ENCODE peak calls at places on chromosomes 16 and 17, in four cellular contexts. E, H, U and Z are unnamed samples.

GRCh38 chr17:4476512-4477070 is 22.1 kb upstream of the SPNS2 start:
- DNase-seq in E (no peak), H (no peak), U (no peak), Z (no peak)

GRCh38 chr17:68456529-68457167 is 648 bp downstream of the WIPI1 start:
- DNase-seq in E (peak), H (peak), U (no peak), Z (peak)

GRCh38 chr16:57284206-57284951 is at the start of gene PLLP:
- DNase-seq in E (peak), H (peak), U (peak), Z (peak)

GRCh38 chr16:30445408-30446202 is at the start of gene SEPHS2:
- DNase-seq in E (peak), H (peak), U (peak), Z (peak)

GRCh38 chr17:7327501-7327900 is 1.6 kb downstream of the NEURL4 start:
- DNase-seq in E (no peak), H (no peak), U (no peak), Z (no peak)

GRCh38 chr17:77634710-77635109 is 323.8 kb upstream of the TNRC6C start:
- DNase-seq in E (no peak), H (no peak), U (no peak), Z (no peak)

GRCh38 chr16:57061084-57061905 is 31.1 kb upstream of the CPNE2 start:
- DNase-seq in E (no peak), H (peak), U (no peak), Z (no peak)

GRCh38 chr17:42632949-42633444 is 23.5 kb downstream of the TUBG1 start:
- DNase-seq in E (no peak), H (no peak), U (peak), Z (no peak)

GRCh38 chr17:10790491-10791401 is 13.2 kb downstream of the TMEM238L start:
- DNase-seq in E (no peak), H (no peak), U (peak), Z (no peak)

GRCh38 chr16:3610698-3611144 is 685 bp downstream of the SLX4 start:
- DNase-seq in E (no peak), H (no peak), U (no peak), Z (no peak)

GRCh38 chr16:924806-925205 is 46.0 kb downstream of the LMF1 start:
- DNase-seq in E (no peak), H (no peak), U (no peak), Z (no peak)

GRCh38 chr17:68656666-68657065 is 55.5 kb upstream of the FAM20A start:
- DNase-seq in E (no peak), H (no peak), U (no peak), Z (no peak)

GRCh38 chr17:21573961-21574610 is 118.2 kb upstream of the KCNJ18 start:
- DNase-seq in E (no peak), H (peak), U (no peak), Z (no peak)

GRCh38 chr16:84518804-84519341 is 14.4 kb upstream of the MEAK7 start:
- DNase-seq in E (no peak), H (no peak), U (no peak), Z (no peak)

GRCh38 chr16:84519855-84520254 is 15.4 kb upstream of the MEAK7 start:
- DNase-seq in E (no peak), H (no peak), U (no peak), Z (no peak)

GRCh38 chr16:84514295-84514873 is 9.9 kb upstream of the MEAK7 start:
- DNase-seq in E (no peak), H (no peak), U (no peak), Z (no peak)

GRCh38 chr16:84514874-84515835 is 10.7 kb upstream of the MEAK7 start:
- DNase-seq in E (no peak), H (no peak), U (no peak), Z (no peak)

GRCh38 chr16:84517366-84517765 is 12.9 kb upstream of the MEAK7 start:
- DNase-seq in E (no peak), H (no peak), U (no peak), Z (no peak)
- TF ChIP-seq TEAD4 in E (no peak), H (no peak), U (no peak), Z (no peak)

DNA sequence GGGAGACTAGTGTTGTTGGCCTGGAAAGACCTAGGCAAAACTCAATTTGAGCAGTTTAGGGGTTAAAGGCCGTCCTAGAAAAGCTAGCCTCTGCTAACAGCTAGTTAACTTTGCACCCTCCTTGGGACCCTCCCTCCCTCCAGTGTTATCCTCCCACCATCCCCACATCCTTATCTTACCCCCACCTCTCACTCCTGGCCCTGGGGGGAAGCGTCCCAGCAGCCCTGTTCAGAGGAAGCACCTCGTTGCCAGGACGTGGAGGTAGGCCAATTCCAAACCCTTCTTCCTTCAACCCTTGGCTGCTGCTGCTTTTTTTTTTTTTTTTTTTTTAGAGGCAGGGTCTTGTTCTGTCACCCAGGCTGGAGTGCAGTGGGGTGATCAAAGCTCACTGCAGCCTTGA is 56.1 kb downstream of the ARHGAP27 start:
- DNase-seq in E (no peak), H (no peak), U (no peak), Z (no peak)
- TF ChIP-seq MAX in E (no peak), H (no peak), U (no peak), Z (no peak)

GRCh38 chr16:70749006-70749678 is 51.8 kb downstream of the VAC14 start:
- DNase-seq in E (no peak), H (no peak), U (no peak), Z (no peak)

GRCh38 chr16:70745536-70746025 is 55.4 kb downstream of the VAC14 start:
- DNase-seq in E (no peak), H (no peak), U (no peak), Z (no peak)

GRCh38 chr16:70746040-70746707 is 54.8 kb downstream of the VAC14 start:
- DNase-seq in E (no peak), H (peak), U (peak), Z (no peak)

GRCh38 chr16:70747703-70748631 is 53.0 kb downstream of the VAC14 start:
- DNase-seq in E (no peak), H (no peak), U (peak), Z (no peak)

DNA sequence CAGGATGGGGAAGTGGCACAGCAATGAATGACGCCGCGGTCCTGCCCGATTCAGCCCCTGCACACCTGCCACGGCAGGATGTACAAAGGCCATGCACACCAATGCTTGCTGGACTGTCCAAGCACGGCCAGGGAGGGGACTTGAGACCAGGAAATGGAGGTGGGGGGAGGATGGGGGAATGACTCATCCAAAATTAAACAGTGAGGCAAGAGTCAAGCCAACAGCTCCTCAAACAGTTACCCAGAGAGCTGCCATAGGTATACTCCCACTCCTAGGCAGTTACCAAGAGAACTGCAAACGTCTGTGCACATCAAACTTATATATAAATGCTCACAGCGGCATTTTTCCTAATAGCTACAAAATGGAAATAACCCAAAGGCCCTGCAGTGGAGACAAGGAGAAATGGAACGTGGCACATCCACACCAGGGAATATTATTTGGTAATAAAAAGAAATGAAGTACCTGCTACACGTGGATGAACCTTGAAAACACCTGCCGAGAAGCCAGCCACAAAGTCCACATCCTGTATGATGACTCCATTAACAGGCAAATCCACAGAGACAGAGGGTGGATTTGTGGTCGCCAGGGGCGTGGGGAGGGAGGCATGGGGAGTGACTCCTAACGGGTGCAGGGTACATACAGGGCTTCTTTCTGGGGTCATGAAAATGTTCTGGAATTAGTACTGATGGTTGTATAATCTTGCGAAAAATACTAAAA is 54.1 kb downstream of the VAC14 start:
- DNase-seq in E (no peak), H (no peak), U (peak), Z (no peak)
- TF ChIP-seq TEAD4 in E (no peak), H (no peak), U (no peak), Z (no peak)

GRCh38 chr16:6926762-6927161 is 405.9 kb upstream of the RBFOX1 start:
- DNase-seq in E (peak), H (no peak), U (no peak), Z (no peak)
- TF ChIP-seq MAX in E (no peak), H (no peak), U (no peak), Z (no peak)